ENCODE peak calls at places on chromosomes 4 and X, in seven cellular contexts. D, B, V, E, O, R and U are unnamed samples.

GRCh38 chrX:68175569-68175968 is 257.7 kb downstream of the OPHN1 start:
- DNase-seq in D (no peak), B (peak; percentile 72), V (no peak), E (peak; percentile 7), O (peak; percentile 63), R (no peak), U (no peak)

GRCh38 chrX:34873500-34874225 is 68.9 kb upstream of the FAM47B start:
- DNase-seq in D (no peak), B (peak; percentile 36), V (no peak), E (no peak), O (peak; percentile 57), R (no peak), U (no peak)

GRCh38 chr4:187276786-187277408 is 553.2 kb upstream of the FAT1 start:
- DNase-seq in D (no peak), B (peak; percentile 78), V (no peak), E (peak; percentile 57), O (no peak), R (no peak), U (no peak)

GRCh38 chr4:27524224-27524623 is 663.6 kb downstream of the STIM2 start:
- DNase-seq in D (no peak), B (no peak), V (no peak), E (no peak), O (no peak), R (no peak), U (no peak)

GRCh38 chrX:119272882-119273806 is 37.1 kb downstream of the PGRMC1 start:
- DNase-seq in D (no peak), B (peak; percentile 21), V (peak; percentile 56), E (peak; percentile 37), O (peak; percentile 51), R (no peak), U (peak; percentile 3)

GRCh38 chr4:66273110-66273509 is 602.8 kb upstream of the EPHA5 start:
- DNase-seq in D (no peak), B (no peak), V (no peak), E (no peak), O (no peak), R (no peak), U (no peak)

GRCh38 chr4:118835896-118836762 is at the start of gene SEC24D:
- DNase-seq in D (peak; percentile 92), B (peak; percentile 87), V (peak; percentile 92), E (peak; percentile 83), O (peak; percentile 91), R (peak; percentile 87), U (peak; percentile 60)

GRCh38 chrX:110258552-110258951 is 59.3 kb downstream of the AMMECR1 start:
- DNase-seq in D (no peak), B (peak; percentile 68), V (no peak), E (no peak), O (no peak), R (no peak), U (no peak)

GRCh38 chr4:114435118-114435517 is 163.5 kb upstream of the UGT8 start:
- DNase-seq in D (no peak), B (no peak), V (no peak), E (no peak), O (no peak), R (no peak), U (no peak)

GRCh38 chr4:159455675-159456235 is 352.9 kb downstream of the RAPGEF2 start:
- DNase-seq in D (no peak), B (peak; percentile 55), V (no peak), E (peak; percentile 62), O (peak; percentile 61), R (peak; percentile 28), U (no peak)

GRCh38 chr4:26032572-26033320 is 118.7 kb downstream of the SMIM20 start:
- DNase-seq in D (peak; percentile 62), B (peak; percentile 91), V (no peak), E (peak; percentile 78), O (peak; percentile 88), R (no peak), U (peak; percentile 85)

GRCh38 chrX:17377047-17377692 is 2.2 kb downstream of the NHS start:
- DNase-seq in D (peak; percentile 42), B (peak; percentile 61), V (peak; percentile 20), E (no peak), O (no peak), R (no peak), U (no peak)

GRCh38 chr4:95798003-95798402 is 41.9 kb upstream of the PDHA2 start:
- DNase-seq in D (no peak), B (no peak), V (no peak), E (no peak), O (no peak), R (no peak), U (no peak)

GRCh38 chr4:48025005-48025404 is 8.4 kb downstream of the NIPAL1 start:
- DNase-seq in D (no peak), B (peak; percentile 33), V (no peak), E (peak; percentile 55), O (peak; percentile 19), R (no peak), U (no peak)

GRCh38 chrX:49610718-49611310 is 12.0 kb downstream of the GAGE1 start:
- DNase-seq in D (no peak), B (no peak), V (no peak), E (no peak), O (no peak), R (no peak), U (no peak)

GRCh38 chr4:107989162-107989536 is 540 bp upstream of the HADH start:
- DNase-seq in D (no peak), B (no peak), V (no peak), E (no peak), O (no peak), R (no peak), U (no peak)

GRCh38 chrX:47628980-47629379 is 750 bp downstream of the CFP start:
- DNase-seq in D (no peak), B (no peak), V (no peak), E (no peak), O (no peak), R (peak; percentile 43), U (no peak)

GRCh38 chr4:23728393-23728792 is 161.5 kb downstream of the PPARGC1A start:
- DNase-seq in D (no peak), B (peak; percentile 89), V (no peak), E (peak; percentile 4), O (peak; percentile 77), R (no peak), U (peak; percentile 99)

GRCh38 chr4:41281038-41281634 is 24.4 kb downstream of the UCHL1 start:
- DNase-seq in D (no peak), B (peak; percentile 77), V (no peak), E (peak; percentile 69), O (peak; percentile 84), R (peak; percentile 80), U (peak; percentile 77)

GRCh38 chrX:53435997-53436396 is 1.8 kb upstream of the HSD17B10 start:
- DNase-seq in D (peak; percentile 59), B (peak; percentile 67), V (peak; percentile 26), E (peak; percentile 53), O (peak; percentile 76), R (peak; percentile 82), U (peak; percentile 57)

GRCh38 chr4:53436251-53436650 is 58.8 kb downstream of the FIP1L1 start:
- DNase-seq in D (no peak), B (no peak), V (no peak), E (no peak), O (no peak), R (no peak), U (no peak)
- H3K4me3 ChIP-seq in D (no peak overlapping the region), B (no peak overlapping the region), V (no peak overlapping the region), E (no peak overlapping the region), O (no peak overlapping the region), R (no peak overlapping the region), U (no peak overlapping the region)

DNA sequence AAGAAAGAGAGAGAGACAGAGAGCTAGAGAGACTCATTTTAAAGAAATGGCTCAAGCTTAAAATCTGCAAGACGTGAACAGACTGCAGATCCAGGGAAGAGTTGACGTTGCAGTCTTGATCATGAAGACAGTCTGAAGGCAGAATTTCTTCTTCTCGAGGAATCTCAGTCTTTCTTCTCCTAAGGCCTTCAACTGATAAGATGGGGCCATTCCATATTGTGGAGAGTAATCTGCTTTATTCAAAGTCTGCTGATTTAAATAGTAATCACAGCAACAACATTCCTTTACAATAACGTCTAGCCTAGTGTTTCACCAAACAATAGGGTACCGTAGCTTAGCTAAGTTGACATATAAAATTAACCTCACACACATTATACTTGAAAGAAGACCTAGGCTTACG is 208.4 kb upstream of the ADAMTS3 start:
- DNase-seq in D (no peak), B (no peak), V (no peak), E (no peak), O (no peak), R (no peak), U (no peak)
- TF ChIP-seq CTCF in D (no peak), B (no peak), V (no peak), E (no peak), O (no peak), R (no peak), U (no peak)

DNA sequence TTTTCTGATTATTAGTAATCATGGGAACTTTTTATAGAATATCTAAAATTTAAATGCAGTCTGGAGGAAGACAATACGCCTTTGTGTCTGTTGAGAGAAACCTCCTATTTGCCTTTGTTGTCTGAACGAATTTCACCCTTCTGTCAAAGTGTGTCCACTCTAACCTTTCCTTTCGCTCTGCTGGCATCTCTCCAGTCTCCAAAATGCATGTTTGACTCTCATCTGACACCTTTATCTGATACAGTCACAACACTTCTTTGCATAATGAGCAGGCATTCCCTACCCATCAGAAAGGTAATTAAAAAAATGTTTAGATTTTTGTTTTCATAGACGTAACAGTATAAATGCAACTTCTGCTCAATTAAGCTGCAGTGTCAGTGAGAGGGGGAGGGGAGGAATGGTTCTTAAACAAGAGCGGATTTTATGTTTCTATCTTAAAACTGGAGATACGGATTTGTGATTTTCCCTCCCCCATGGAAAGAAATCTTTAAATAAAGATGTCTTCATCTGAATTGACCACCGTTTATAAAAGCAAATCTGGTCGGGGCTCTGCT is 70.2 kb downstream of the CXXC4 start:
- DNase-seq in D (no peak), B (no peak), V (no peak), E (no peak), O (no peak), R (no peak), U (no peak)
- H3K4me3 ChIP-seq in D (no peak overlapping the region), B (no peak overlapping the region), V (peak overlapping the region; percentile 53), E (peak overlapping the region; percentile 47), O (no peak overlapping the region), R (no peak overlapping the region), U (peak overlapping the region; percentile 44)

GRCh38 chr4:101122019-101122418 is 225.3 kb downstream of the PPP3CA start:
- DNase-seq in D (no peak), B (no peak), V (no peak), E (no peak), O (no peak), R (no peak), U (no peak)

GRCh38 chr4:101114936-101115372 is 232.4 kb downstream of the PPP3CA start:
- DNase-seq in D (no peak), B (peak; percentile 83), V (no peak), E (peak; percentile 24), O (peak; percentile 62), R (no peak), U (no peak)

GRCh38 chr4:101115841-101116240 is 231.5 kb downstream of the PPP3CA start:
- DNase-seq in D (no peak), B (no peak), V (no peak), E (no peak), O (no peak), R (no peak), U (no peak)

GRCh38 chr4:101119141-101119540 is 228.2 kb downstream of the PPP3CA start:
- DNase-seq in D (no peak), B (no peak), V (no peak), E (no peak), O (no peak), R (no peak), U (no peak)

DNA sequence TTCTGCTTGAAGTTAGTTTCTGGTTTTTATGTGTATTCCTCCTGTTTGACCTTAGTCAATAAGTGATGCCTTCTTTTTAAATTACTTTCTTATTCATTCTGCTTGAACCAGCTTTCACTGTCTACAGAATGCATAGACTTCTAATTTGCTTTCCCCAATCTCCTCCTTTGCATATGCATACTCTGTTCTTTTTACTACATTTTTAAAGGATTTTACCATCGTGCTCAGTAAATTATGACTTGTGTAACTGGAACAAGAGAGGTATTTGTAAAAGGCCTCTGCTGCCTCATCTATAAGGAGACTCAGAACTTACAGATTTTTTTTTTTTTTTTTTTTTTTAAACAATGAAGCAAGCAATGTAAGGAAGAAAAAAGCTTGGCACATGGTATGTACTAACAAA is 228.7 kb downstream of the PPP3CA start:
- DNase-seq in D (no peak), B (no peak), V (no peak), E (no peak), O (no peak), R (no peak), U (no peak)
- TF ChIP-seq CTCF in D (no peak), B (no peak), V (no peak), E (no peak), O (no peak), R (no peak), U (no peak)